ENCODE peak calls at places on chromosomes 4 and X, in six cellular contexts. W is tibial artery, D is heart left ventricle, O is right atrium auricular region, U is fibroblast of lung, M is left lung. K is an unnamed sample.

GRCh38 chrX:139692506-139692849 is 15.5 kb downstream of the MCF2 start:
- DNase-seq in M (no peak), D (no peak), U (no peak), O (no peak), W (no peak), K (no peak)

GRCh38 chrX:7170903-7171302 is 22.9 kb upstream of the PUDP start:
- DNase-seq in D (no peak), W (no peak), O (no peak), M (no peak), U (no peak), K (no peak)

GRCh38 chrX:36947214-36947613 is 61.0 kb upstream of the FAM47C start:
- DNase-seq in U (no peak), O (no peak), D (no peak), W (no peak), M (no peak), K (no peak)

GRCh38 chr4:6331018-6331417 is 61.4 kb downstream of the WFS1 start:
- DNase-seq in W (no peak), D (no peak), O (no peak), U (no peak), M (no peak), K (no peak)

GRCh38 chr4:128288689-128289106 is 1.1 kb upstream of the PGRMC2 start:
- DNase-seq in M (no peak), O (no peak), U (peak; percentile 45), D (no peak), W (no peak), K (no peak)

GRCh38 chr4:87851332-87851731 is 18.6 kb downstream of the MEPE start:
- DNase-seq in O (no peak), D (no peak), U (no peak), M (no peak), W (no peak), K (no peak)

GRCh38 chrX:34546366-34546765 is 110.7 kb downstream of the TMEM47 start:
- DNase-seq in W (no peak), U (no peak), M (no peak), O (no peak), D (no peak), K (no peak)

GRCh38 chr4:123481034-123481433 is 84.4 kb downstream of the SPRY1 start:
- DNase-seq in O (no peak), U (peak; percentile 96), M (no peak), W (no peak), D (no peak), K (no peak)

GRCh38 chr4:77104405-77105292 is 28.9 kb upstream of the CCNI start:
- DNase-seq in U (peak; percentile 68), D (peak; percentile 76), W (peak; percentile 88), O (peak; percentile 63), M (peak; percentile 74), K (peak; percentile 86)

GRCh38 chrX:115318139-115318538 is 28.6 kb downstream of the LUZP4 start:
- DNase-seq in W (no peak), U (no peak), O (no peak), M (no peak), D (no peak), K (no peak)

GRCh38 chr4:158722917-158723793 is at the start of gene PPID:
- DNase-seq in M (peak; percentile 97), O (peak; percentile 79), D (peak; percentile 90), U (peak; percentile 76), W (peak; percentile 89), K (peak; percentile 88)

GRCh38 chr4:140136509-140136908 is 17.5 kb downstream of the MAML3 start:
- DNase-seq in M (no peak), D (no peak), O (no peak), W (no peak), U (peak; percentile 72), K (no peak)

GRCh38 chr4:88419874-88420273 is 37.0 kb upstream of the HERC5 start:
- DNase-seq in D (no peak), W (no peak), M (no peak), O (no peak), U (no peak), K (no peak)

GRCh38 chrX:82196866-82197265 is 995.0 kb downstream of the SH3BGRL start:
- DNase-seq in M (no peak), D (no peak), W (peak; percentile 11), U (no peak), O (no peak), K (no peak)

GRCh38 chrX:79408623-79409322 is 41.6 kb upstream of the ITM2A start:
- DNase-seq in D (no peak), O (no peak), U (no peak), M (no peak), W (no peak), K (no peak)

GRCh38 chrX:79409657-79410056 is 42.5 kb upstream of the ITM2A start:
- DNase-seq in U (no peak), W (no peak), M (no peak), O (no peak), D (no peak), K (no peak)

GRCh38 chrX:79413963-79414362 is 46.8 kb upstream of the ITM2A start:
- DNase-seq in D (no peak), M (no peak), W (no peak), U (no peak), O (no peak), K (no peak)

GRCh38 chrX:79415056-79415455 is 47.9 kb upstream of the ITM2A start:
- DNase-seq in O (no peak), U (no peak), W (no peak), D (no peak), M (no peak), K (no peak)

DNA sequence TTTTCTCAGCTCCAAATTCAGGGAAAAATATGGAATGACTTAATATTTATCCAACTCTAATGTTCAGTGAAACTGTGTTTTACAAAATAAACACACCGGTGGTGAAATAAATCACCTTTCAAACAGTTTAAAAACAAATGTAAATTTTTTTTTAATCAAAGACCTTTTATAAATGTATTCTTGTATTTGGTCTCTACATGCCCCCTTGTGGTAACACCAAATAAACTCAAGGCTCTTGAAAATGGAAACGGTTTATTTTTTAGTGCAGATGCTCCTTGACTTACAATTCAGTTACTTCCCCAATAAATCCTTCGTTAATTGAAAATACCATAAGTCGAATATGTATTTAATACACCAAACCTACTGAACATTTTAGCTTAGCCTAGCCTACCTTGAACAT is 45.9 kb upstream of the ITM2A start:
- DNase-seq in D (no peak), O (no peak), U (no peak), W (no peak), M (no peak), K (no peak)
- TF ChIP-seq CTCF in D (peak; percentile 25), O (peak; percentile 65), U (no peak), W (no peak), M (no peak), K (peak; percentile 10)

DNA sequence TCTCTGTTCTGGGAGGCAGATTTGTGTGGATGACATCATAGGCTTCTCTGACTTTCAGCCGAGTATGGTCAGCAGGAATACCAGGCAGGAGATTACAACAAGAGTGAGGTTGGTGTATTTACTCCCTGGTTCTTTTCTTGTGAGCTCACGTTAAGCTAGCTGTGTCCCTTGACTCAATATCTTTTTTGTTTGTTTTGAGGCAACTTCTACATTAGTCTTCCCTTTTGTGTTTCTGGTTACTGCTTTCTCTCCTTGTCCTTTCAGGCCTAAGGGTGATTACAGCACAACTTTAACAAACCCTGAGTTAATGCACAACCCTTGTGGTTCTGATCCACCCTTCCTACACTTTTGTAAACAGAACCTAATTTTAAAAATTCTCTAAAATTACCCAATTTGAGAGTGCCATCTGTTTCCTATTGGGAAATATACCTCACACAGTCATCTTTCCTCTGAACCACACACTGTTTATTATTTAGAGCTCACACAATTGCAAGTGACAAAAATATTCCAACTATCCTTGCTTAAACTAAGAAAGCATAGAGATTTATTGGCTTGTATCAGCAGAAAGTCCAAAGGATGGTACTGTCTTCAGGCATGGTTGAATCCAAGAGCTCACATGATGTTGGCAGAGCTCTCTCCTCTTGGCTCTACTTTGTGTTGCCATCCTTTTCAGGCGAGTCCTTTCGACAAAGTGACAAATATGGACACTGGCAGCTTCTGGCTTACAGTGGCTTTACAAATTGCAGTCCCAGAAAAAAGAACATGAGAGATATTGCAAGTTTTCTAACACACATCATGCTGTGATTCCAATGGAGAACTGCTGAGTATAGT is 150.5 kb upstream of the DDIT4L start:
- DNase-seq in D (no peak), M (no peak), O (no peak), W (no peak), U (peak; percentile 56), K (no peak)
- H3K27ac ChIP-seq in D (no peak overlapping the region), M (no peak overlapping the region), O (no peak overlapping the region), W (no peak overlapping the region), U (no peak overlapping the region), K (no peak overlapping the region)

GRCh38 chrX:107537815-107538214 is 88.4 kb downstream of the FRMPD3 start:
- DNase-seq in U (peak; percentile 30), W (no peak), M (no peak), O (no peak), D (no peak), K (no peak)
- TF ChIP-seq CTCF in U (peak; percentile 40), W (peak; percentile 17), M (peak; percentile 33), O (peak; percentile 51), D (peak; percentile 23), K (no peak)

GRCh38 chr4:52914051-52914605 is 52.0 kb downstream of the RASL11B start:
- DNase-seq in U (peak; percentile 86), W (no peak), D (no peak), M (no peak), O (no peak), K (no peak)

GRCh38 chr4:52915131-52915645 is 53.1 kb downstream of the RASL11B start:
- DNase-seq in W (no peak), O (no peak), D (no peak), U (no peak), M (no peak), K (no peak)

GRCh38 chr4:52910115-52910514 is 48.0 kb downstream of the RASL11B start:
- DNase-seq in D (no peak), U (no peak), M (no peak), W (no peak), O (no peak), K (no peak)

GRCh38 chr4:52911684-52912294 is 49.7 kb downstream of the RASL11B start:
- DNase-seq in M (no peak), W (peak; percentile 75), O (peak; percentile 82), D (peak; percentile 83), U (peak; percentile 51), K (no peak)

DNA sequence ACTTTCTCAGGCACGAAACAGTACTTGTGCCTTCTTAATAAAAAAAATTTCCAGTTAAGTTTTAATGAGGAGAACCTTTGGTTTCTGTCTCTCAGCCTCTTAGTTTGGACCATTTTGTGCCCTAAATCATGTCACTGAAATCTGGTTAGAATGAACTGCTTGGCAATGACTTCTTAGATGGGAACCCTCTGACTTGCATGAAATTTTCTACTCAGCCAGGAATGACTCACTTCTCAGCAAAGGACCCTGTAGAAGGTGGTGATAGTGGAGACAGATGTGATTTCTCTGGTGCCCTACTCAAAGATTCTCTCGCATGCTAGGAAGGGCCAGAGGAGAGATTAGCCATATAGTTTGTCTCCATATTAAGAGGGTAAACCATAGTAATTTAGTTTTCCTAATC is 50.5 kb downstream of the RASL11B start:
- DNase-seq in M (no peak), W (no peak), U (peak; percentile 44), D (no peak), O (no peak), K (no peak)
- H3K27ac ChIP-seq in M (no peak overlapping the region), W (no peak overlapping the region), U (no peak overlapping the region), D (no peak overlapping the region), O (no peak overlapping the region), K (peak overlapping the region; percentile 14)

GRCh38 chrX:105260291-105261043 is 40.0 kb upstream of the TEX13A start:
- DNase-seq in U (no peak), O (no peak), M (no peak), W (no peak), D (peak; percentile 28), K (no peak)
- TF ChIP-seq CTCF in U (no peak), O (no peak), M (no peak), W (no peak), D (no peak), K (no peak)

GRCh38 chrX:119482497-119483480 is 14.5 kb downstream of the SLC25A5 start:
- DNase-seq in M (peak; percentile 94), W (peak; percentile 75), U (peak; percentile 39), D (peak; percentile 74), O (no peak), K (peak; percentile 72)
- H3K27ac ChIP-seq in M (peak overlapping the region; percentile 69), W (peak overlapping the region; percentile 61), U (no peak overlapping the region), D (peak overlapping the region; percentile 58), O (peak overlapping the region; percentile 58), K (peak overlapping the region; percentile 65)

K was measured in coronary artery.